ENCODE peak calls at places on chromosomes 2 and 18, in six cellular contexts. A is ACHN, V is HS-5, H is DMS153, J is EH, L is NCI-H2029 treated with DMSO at 0.1 percent for 48 hours. E is an unnamed sample.

GRCh38 chr18:79380816-79381806 is 14.6 kb upstream of the NFATC1 start:
- DNase-seq in A (peak), V (no peak), H (no peak), J (peak), L (no peak), E (no peak)

GRCh38 chr2:14255135-14255820 is 377.2 kb upstream of the LRATD1 start:
- DNase-seq in A (no peak), V (no peak), H (no peak), J (no peak), L (no peak), E (no peak)

GRCh38 chr2:74119324-74119723 is 28.4 kb downstream of the BOLA3 start:
- DNase-seq in A (peak), V (no peak), H (no peak), J (peak), L (no peak), E (no peak)

GRCh38 chr2:189367343-189367742 is 73.9 kb upstream of the WDR75 start:
- DNase-seq in A (no peak), V (no peak), H (no peak), J (no peak), L (no peak), E (no peak)

GRCh38 chr2:58010599-58010998 is 36.0 kb upstream of the VRK2 start:
- DNase-seq in A (no peak), V (no peak), H (peak), J (no peak), L (no peak), E (no peak)

GRCh38 chr18:59068672-59069071 is 71.0 kb upstream of the SEC11C start:
- DNase-seq in A (no peak), V (no peak), H (no peak), J (no peak), L (no peak), E (no peak)

GRCh38 chr2:15939854-15940660 is at the start of gene MYCN:
- DNase-seq in A (peak), V (no peak), H (peak), J (peak), L (no peak), E (peak)

GRCh38 chr18:23228102-23229051 is 93.1 kb downstream of the CABLES1 start:
- DNase-seq in A (peak), V (no peak), H (peak), J (peak), L (no peak), E (no peak)

E was measured in NCI-H510A.